ENCODE peak calls at places on chromosomes 6 and 20, in seven cellular contexts. U, W, T, L, O, E and M are unnamed samples.
A peak's percentile ranks its signal among the peaks of the same experiment; 100 is the strongest.

GRCh38 chr6:167299641-167300308 is 8.7 kb downstream of the UNC93A start:
- DNase-seq in U (no peak), W (no peak), T (no peak), L (no peak), O (no peak), E (no peak), M (no peak)

GRCh38 chr20:3628502-3629314 is 34.5 kb downstream of the GFRA4 start:
- DNase-seq in U (no peak), W (no peak), T (no peak), L (no peak), O (no peak), E (no peak), M (no peak)

GRCh38 chr6:22222469-22222868 is 74.4 kb downstream of the PRL start:
- DNase-seq in U (no peak), W (no peak), T (no peak), L (no peak), O (no peak), E (no peak), M (no peak)

GRCh38 chr20:23874747-23875146 is 4.8 kb downstream of the CST5 start:
- DNase-seq in U (no peak), W (no peak), T (no peak), L (no peak), O (peak; percentile 4), E (no peak), M (no peak)

GRCh38 chr6:63305278-63305677 is 14.5 kb downstream of the LGSN start:
- DNase-seq in U (no peak), W (no peak), T (no peak), L (no peak), O (no peak), E (no peak), M (no peak)

GRCh38 chr20:52083627-52084232 is 107.8 kb downstream of the ZFP64 start:
- DNase-seq in U (peak; percentile 63), W (peak; percentile 55), T (peak; percentile 81), L (no peak), O (peak; percentile 33), E (peak; percentile 83), M (peak; percentile 65)

GRCh38 chr20:35663516-35663812 is 1.2 kb downstream of the CPNE1 start:
- DNase-seq in U (no peak), W (no peak), T (no peak), L (peak; percentile 34), O (peak; percentile 54), E (no peak), M (no peak)

GRCh38 chr6:130928993-130929678 is 101.9 kb downstream of the SMLR1 start:
- DNase-seq in U (no peak), W (no peak), T (peak; percentile 73), L (no peak), O (no peak), E (peak; percentile 91), M (no peak)

GRCh38 chr6:149766156-149766768 is 16.7 kb downstream of the PCMT1 start:
- DNase-seq in U (no peak), W (no peak), T (peak; percentile 91), L (no peak), O (no peak), E (peak; percentile 81), M (no peak)

GRCh38 chr20:24045621-24046020 is 57.0 kb upstream of the GGTLC1 start:
- DNase-seq in U (no peak), W (no peak), T (no peak), L (no peak), O (no peak), E (no peak), M (no peak)

GRCh38 chr20:54048489-54048888 is 21.9 kb downstream of the BCAS1 start:
- DNase-seq in U (no peak), W (no peak), T (no peak), L (no peak), O (no peak), E (no peak), M (no peak)

GRCh38 chr6:52904562-52905279 is 4.8 kb downstream of the GSTA3 start:
- DNase-seq in U (no peak), W (no peak), T (peak; percentile 12), L (no peak), O (no peak), E (no peak), M (no peak)

GRCh38 chr6:118100763-118101162 is 193.7 kb downstream of the SLC35F1 start:
- DNase-seq in U (no peak), W (no peak), T (no peak), L (no peak), O (no peak), E (no peak), M (no peak)

GRCh38 chr20:43355610-43356009 is 102.1 kb upstream of the SRSF6 start:
- DNase-seq in U (no peak), W (no peak), T (no peak), L (no peak), O (no peak), E (no peak), M (no peak)

GRCh38 chr20:41249781-41250281 is 67.7 kb downstream of the ZHX3 start:
- DNase-seq in U (no peak), W (no peak), T (peak; percentile 69), L (no peak), O (peak; percentile 35), E (peak; percentile 29), M (peak; percentile 16)

DNA sequence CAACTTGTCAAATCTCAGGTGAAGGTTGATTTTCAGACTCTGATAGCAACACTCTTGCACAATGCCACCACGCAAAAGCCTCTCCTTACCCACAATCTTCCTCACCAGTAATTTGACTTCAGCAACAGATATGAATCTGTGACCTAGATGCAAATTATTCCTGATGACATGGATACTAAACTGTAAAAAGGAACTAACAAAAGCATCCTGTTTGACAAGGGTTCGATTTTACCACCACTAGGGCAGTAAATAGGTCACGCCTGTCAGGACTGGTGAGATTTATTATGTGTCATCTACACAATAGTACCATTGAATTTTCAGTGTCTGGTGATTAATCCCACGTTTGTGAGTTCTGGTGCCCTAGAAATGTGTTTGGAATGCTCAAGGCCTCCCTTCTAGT is 134.5 kb upstream of the COL21A1 start:
- DNase-seq in U (no peak), W (no peak), T (no peak), L (no peak), O (peak; percentile 8), E (no peak), M (no peak)
- TF ChIP-seq CTCF in U (no peak), W (no peak), T (no peak), L (no peak), O (no peak), E (no peak), M (no peak)

GRCh38 chr6:43977404-43978111 is 149.7 kb downstream of the MRPL14 start:
- DNase-seq in U (no peak), W (no peak), T (no peak), L (no peak), O (peak; percentile 89), E (no peak), M (no peak)
- TF ChIP-seq CTCF in U (no peak), W (no peak), T (peak; percentile 22), L (no peak), O (peak; percentile 41), E (no peak), M (no peak)

GRCh38 chr6:127289934-127290333 is 23.3 kb downstream of the RNF146 start:
- DNase-seq in U (no peak), W (no peak), T (no peak), L (no peak), O (no peak), E (no peak), M (no peak)
- TF ChIP-seq CTCF in U (no peak), W (no peak), T (no peak), L (no peak), O (no peak), E (no peak), M (no peak)

DNA sequence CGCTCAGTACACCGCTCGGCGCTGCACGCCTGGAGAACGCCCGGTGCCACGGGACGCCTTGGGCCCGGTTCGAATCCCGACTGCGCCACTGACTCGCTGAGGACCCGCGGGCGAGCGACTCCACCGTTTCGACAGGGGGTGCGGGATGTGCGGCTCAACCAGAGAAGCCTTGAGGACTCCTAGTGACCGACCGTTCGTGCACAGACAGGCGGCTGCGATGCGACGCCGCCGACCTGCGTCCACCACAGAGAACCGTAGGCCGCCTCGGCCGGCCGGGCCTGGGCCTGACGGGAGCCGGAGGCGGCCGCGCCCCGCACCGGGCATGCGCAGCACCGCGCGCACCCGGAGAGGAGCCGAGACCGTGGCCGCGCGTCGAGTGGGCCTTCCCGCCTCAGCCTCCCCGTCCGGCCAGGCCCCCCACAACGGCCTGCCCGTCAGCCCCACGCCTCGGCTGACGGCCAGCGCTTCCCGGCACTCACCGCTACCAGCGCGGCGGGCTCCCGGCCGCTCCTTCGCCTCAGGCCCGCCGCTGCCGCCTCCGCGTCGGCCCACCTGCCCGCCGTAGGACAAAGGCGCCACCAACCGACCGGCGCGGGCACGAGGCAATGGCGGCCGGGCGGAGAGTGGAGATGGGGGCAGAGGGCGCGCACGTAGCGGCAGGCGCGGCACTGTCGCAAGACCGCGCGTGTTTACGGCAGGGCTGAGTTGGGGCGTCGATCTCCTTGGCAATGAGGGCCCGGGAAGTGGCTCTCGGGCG is at the start of gene NCOA5:
- DNase-seq in U (peak; percentile 91), W (peak; percentile 96), T (peak; percentile 98), L (peak; percentile 89), O (peak; percentile 98), E (peak; percentile 94), M (peak; percentile 91)
- TF ChIP-seq CTCF in U (peak; percentile 39), W (no peak), T (peak; percentile 30), L (no peak), O (peak; percentile 23), E (no peak), M (no peak)

DNA sequence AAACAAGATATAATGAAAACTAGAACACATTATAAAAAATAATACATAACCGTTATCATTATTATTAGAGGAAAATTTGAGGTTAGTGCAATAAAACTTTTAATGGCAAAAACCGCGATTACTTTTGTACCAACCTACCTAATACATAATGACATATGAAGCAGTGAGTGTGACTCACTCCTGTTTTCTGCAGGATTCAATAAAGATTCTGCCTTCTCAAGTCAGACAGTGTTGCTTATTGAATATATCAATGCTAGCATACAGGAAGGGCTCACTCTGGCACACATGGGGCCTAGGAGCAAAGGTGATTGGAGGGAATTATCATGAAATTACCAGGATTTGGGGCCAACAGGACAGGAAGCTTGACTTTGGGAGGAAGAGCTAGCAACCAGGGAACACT is 230.8 kb upstream of the CEP162 start:
- DNase-seq in U (no peak), W (no peak), T (no peak), L (no peak), O (no peak), E (no peak), M (no peak)
- TF ChIP-seq CTCF in U (no peak), W (no peak), T (no peak), L (no peak), O (no peak), E (no peak), M (no peak)